ENCODE peak calls at places on chromosome 5, in five cellular contexts. One of them, this sample, is unnamed.

GRCh38 chr5:2133080-2133479 is 250.4 kb upstream of the IRX4 start:
- DNase-seq in psoas muscle: no peak
- DNase-seq in transverse colon: no peak
- DNase-seq in PC-9: no peak
- DNase-seq in mesothelial cell of epicardium: no peak
- DNase-seq in this sample: no peak

GRCh38 chr5:1512541-1513291 is 11.0 kb downstream of the LPCAT1 start:
- DNase-seq in transverse colon: peak; percentile 16
- DNase-seq in psoas muscle: peak; percentile 13
- DNase-seq in PC-9: no peak
- DNase-seq in mesothelial cell of epicardium: peak; percentile 37
- DNase-seq in this sample: no peak

GRCh38 chr5:105573575-105573974 is 2011.0 kb upstream of the NUDT12 start:
- DNase-seq in psoas muscle: no peak
- DNase-seq in transverse colon: no peak
- DNase-seq in mesothelial cell of epicardium: no peak
- DNase-seq in PC-9: no peak
- DNase-seq in this sample: no peak

GRCh38 chr5:100550531-100551036 is 15.4 kb downstream of the FAM174A start:
- DNase-seq in transverse colon: no peak
- DNase-seq in mesothelial cell of epicardium: no peak
- DNase-seq in PC-9: no peak
- DNase-seq in psoas muscle: peak; percentile 18
- DNase-seq in this sample: no peak

GRCh38 chr5:68176802-68177479 is 38.6 kb upstream of the PIK3R1 start:
- DNase-seq in PC-9: no peak
- DNase-seq in mesothelial cell of epicardium: no peak
- DNase-seq in transverse colon: no peak
- DNase-seq in psoas muscle: no peak
- DNase-seq in this sample: no peak

GRCh38 chr5:81748556-81748955 is 2.3 kb downstream of the SSBP2 start:
- DNase-seq in mesothelial cell of epicardium: no peak
- DNase-seq in transverse colon: no peak
- DNase-seq in PC-9: no peak
- DNase-seq in psoas muscle: no peak
- DNase-seq in this sample: no peak

GRCh38 chr5:109656829-109657228 is 32.9 kb upstream of the MAN2A1 start:
- DNase-seq in psoas muscle: peak; percentile 35
- DNase-seq in transverse colon: peak; percentile 32
- DNase-seq in mesothelial cell of epicardium: no peak
- DNase-seq in PC-9: no peak
- DNase-seq in this sample: peak; percentile 95

GRCh38 chr5:142906863-142907671 is 136.9 kb downstream of the ARHGAP26 start:
- DNase-seq in PC-9: no peak
- DNase-seq in transverse colon: no peak
- DNase-seq in mesothelial cell of epicardium: no peak
- DNase-seq in psoas muscle: peak; percentile 21
- DNase-seq in this sample: peak; percentile 58

GRCh38 chr5:41418220-41419031 is 92.0 kb downstream of the PLCXD3 start:
- DNase-seq in mesothelial cell of epicardium: no peak
- DNase-seq in transverse colon: no peak
- DNase-seq in psoas muscle: no peak
- DNase-seq in PC-9: no peak
- DNase-seq in this sample: peak; percentile 54

GRCh38 chr5:73706963-73707362 is 81.0 kb downstream of the ARHGEF28 start:
- DNase-seq in psoas muscle: no peak
- DNase-seq in transverse colon: no peak
- DNase-seq in mesothelial cell of epicardium: no peak
- DNase-seq in PC-9: no peak
- DNase-seq in this sample: peak; percentile 12

GRCh38 chr5:38845555-38846378 is at the start of gene OSMR:
- DNase-seq in psoas muscle: peak; percentile 93
- DNase-seq in PC-9: peak; percentile 92
- DNase-seq in mesothelial cell of epicardium: peak; percentile 70
- DNase-seq in transverse colon: peak; percentile 77
- DNase-seq in this sample: peak; percentile 98

GRCh38 chr5:32805966-32806626 is 95.0 kb downstream of the NPR3 start:
- DNase-seq in psoas muscle: no peak
- DNase-seq in mesothelial cell of epicardium: no peak
- DNase-seq in transverse colon: no peak
- DNase-seq in PC-9: no peak
- DNase-seq in this sample: peak; percentile 70

GRCh38 chr5:8906303-8906967 is 639.4 kb downstream of the SEMA5A start:
- DNase-seq in PC-9: no peak
- DNase-seq in mesothelial cell of epicardium: no peak
- DNase-seq in transverse colon: no peak
- DNase-seq in psoas muscle: no peak
- DNase-seq in this sample: peak; percentile 90

GRCh38 chr5:81854485-81854884 is 103.6 kb upstream of the SSBP2 start:
- DNase-seq in psoas muscle: no peak
- DNase-seq in mesothelial cell of epicardium: no peak
- DNase-seq in transverse colon: no peak
- DNase-seq in PC-9: no peak
- DNase-seq in this sample: no peak

GRCh38 chr5:68435611-68436010 is 220.1 kb downstream of the PIK3R1 start:
- DNase-seq in PC-9: no peak
- DNase-seq in transverse colon: peak; percentile 21
- DNase-seq in psoas muscle: no peak
- DNase-seq in mesothelial cell of epicardium: no peak
- DNase-seq in this sample: no peak

GRCh38 chr5:95620870-95621838 is 1.3 kb downstream of the GPR150 start:
- DNase-seq in psoas muscle: peak; percentile 32
- DNase-seq in PC-9: no peak
- DNase-seq in mesothelial cell of epicardium: peak; percentile 53
- DNase-seq in transverse colon: peak; percentile 32
- DNase-seq in this sample: no peak

GRCh38 chr5:34474573-34475021 is 181.5 kb upstream of the RAI14 start:
- DNase-seq in PC-9: peak; percentile 59
- DNase-seq in psoas muscle: no peak
- DNase-seq in mesothelial cell of epicardium: no peak
- DNase-seq in transverse colon: no peak
- DNase-seq in this sample: peak; percentile 37

GRCh38 chr5:140107312-140108092 is 6.4 kb upstream of the PURA start:
- DNase-seq in transverse colon: peak; percentile 95
- DNase-seq in PC-9: peak; percentile 81
- DNase-seq in psoas muscle: peak; percentile 95
- DNase-seq in mesothelial cell of epicardium: peak; percentile 90
- DNase-seq in this sample: peak; percentile 84

GRCh38 chr5:172678902-172679301 is 37.8 kb downstream of the NEURL1B start:
- DNase-seq in PC-9: no peak
- DNase-seq in mesothelial cell of epicardium: peak; percentile 66
- DNase-seq in transverse colon: peak; percentile 67
- DNase-seq in psoas muscle: peak; percentile 55
- DNase-seq in this sample: no peak

GRCh38 chr5:157267766-157268480 is 2.0 kb downstream of the CYFIP2 start:
- DNase-seq in mesothelial cell of epicardium: no peak
- DNase-seq in transverse colon: no peak
- DNase-seq in PC-9: no peak
- DNase-seq in psoas muscle: no peak
- DNase-seq in this sample: no peak

GRCh38 chr5:98783051-98783649 is 9.7 kb downstream of the RGMB start:
- DNase-seq in mesothelial cell of epicardium: no peak
- DNase-seq in transverse colon: no peak
- DNase-seq in psoas muscle: no peak
- DNase-seq in PC-9: no peak
- DNase-seq in this sample: no peak

GRCh38 chr5:179307931-179308471 is 37.3 kb downstream of the ADAMTS2 start:
- DNase-seq in mesothelial cell of epicardium: no peak
- DNase-seq in psoas muscle: peak; percentile 13
- DNase-seq in PC-9: no peak
- DNase-seq in transverse colon: no peak
- DNase-seq in this sample: no peak

GRCh38 chr5:61123145-61123544 is 39.1 kb downstream of the SMIM15 start:
- DNase-seq in PC-9: no peak
- DNase-seq in psoas muscle: no peak
- DNase-seq in transverse colon: peak; percentile 27
- DNase-seq in mesothelial cell of epicardium: no peak
- DNase-seq in this sample: no peak

GRCh38 chr5:10192309-10192708 is 57.4 kb downstream of the ATPSCKMT start:
- DNase-seq in PC-9: no peak
- DNase-seq in transverse colon: no peak
- DNase-seq in psoas muscle: no peak
- DNase-seq in mesothelial cell of epicardium: no peak
- DNase-seq in this sample: peak; percentile 66

GRCh38 chr5:159385994-159386711 is 55.9 kb upstream of the IL12B start:
- DNase-seq in psoas muscle: no peak
- DNase-seq in transverse colon: no peak
- DNase-seq in mesothelial cell of epicardium: no peak
- DNase-seq in PC-9: no peak
- DNase-seq in this sample: no peak

GRCh38 chr5:141966963-141967333 is 2.0 kb upstream of the RNF14 start:
- DNase-seq in PC-9: no peak
- DNase-seq in psoas muscle: no peak
- DNase-seq in mesothelial cell of epicardium: no peak
- DNase-seq in transverse colon: no peak
- DNase-seq in this sample: no peak

GRCh38 chr5:68033029-68033428 is 182.5 kb upstream of the PIK3R1 start:
- DNase-seq in PC-9: no peak
- DNase-seq in transverse colon: no peak
- DNase-seq in mesothelial cell of epicardium: no peak
- DNase-seq in psoas muscle: no peak
- DNase-seq in this sample: no peak

GRCh38 chr5:151141535-151141934 is 16.0 kb downstream of the ANXA6 start:
- DNase-seq in mesothelial cell of epicardium: no peak
- DNase-seq in psoas muscle: peak; percentile 52
- DNase-seq in transverse colon: peak; percentile 59
- DNase-seq in PC-9: no peak
- DNase-seq in this sample: no peak

GRCh38 chr5:157744055-157745011 is 821 bp downstream of the LSM11 start:
- DNase-seq in transverse colon: peak; percentile 23
- DNase-seq in mesothelial cell of epicardium: peak; percentile 43
- DNase-seq in psoas muscle: no peak
- DNase-seq in PC-9: no peak
- DNase-seq in this sample: no peak

GRCh38 chr5:56631719-56632118 is 183.6 kb upstream of the MAP3K1 start:
- DNase-seq in PC-9: peak; percentile 76
- DNase-seq in transverse colon: no peak
- DNase-seq in mesothelial cell of epicardium: no peak
- DNase-seq in psoas muscle: no peak
- DNase-seq in this sample: no peak

GRCh38 chr5:154850255-154851062 is at the start of gene FAXDC2:
- DNase-seq in PC-9: no peak
- DNase-seq in transverse colon: peak; percentile 48
- DNase-seq in mesothelial cell of epicardium: peak; percentile 73
- DNase-seq in psoas muscle: peak; percentile 72
- DNase-seq in this sample: peak; percentile 82

GRCh38 chr5:154849791-154850201 is 607 bp downstream of the FAXDC2 start:
- DNase-seq in PC-9: no peak
- DNase-seq in psoas muscle: no peak
- DNase-seq in mesothelial cell of epicardium: no peak
- DNase-seq in transverse colon: no peak
- DNase-seq in this sample: peak; percentile 27

GRCh38 chr5:154851351-154851750 is 948 bp upstream of the FAXDC2 start:
- DNase-seq in PC-9: no peak
- DNase-seq in mesothelial cell of epicardium: no peak
- DNase-seq in transverse colon: no peak
- DNase-seq in psoas muscle: no peak
- DNase-seq in this sample: no peak

GRCh38 chr5:154844800-154845199 is 5.6 kb downstream of the FAXDC2 start:
- DNase-seq in psoas muscle: no peak
- DNase-seq in mesothelial cell of epicardium: no peak
- DNase-seq in transverse colon: no peak
- DNase-seq in PC-9: peak; percentile 36
- DNase-seq in this sample: no peak

DNA sequence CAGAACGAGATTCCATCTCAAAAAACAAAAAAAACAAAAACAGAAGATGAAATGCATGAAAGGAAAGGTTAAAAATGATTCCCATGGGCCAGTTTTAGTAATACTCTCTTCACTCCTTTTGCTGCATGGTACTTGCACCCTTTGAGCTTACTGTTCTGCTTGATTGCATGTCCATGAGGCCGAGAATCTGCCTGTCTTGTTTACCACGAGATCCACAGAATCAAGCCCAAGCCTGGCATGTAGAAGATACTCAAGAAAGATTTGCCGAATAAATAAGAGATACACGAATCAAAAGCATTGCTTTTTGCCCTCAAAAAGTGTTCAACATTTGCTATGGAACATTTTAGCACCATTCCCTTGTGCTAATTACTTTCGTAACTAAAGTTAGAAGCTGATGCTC is 1.1 kb downstream of the FAXDC2 start:
- DNase-seq in mesothelial cell of epicardium: no peak
- DNase-seq in transverse colon: no peak
- DNase-seq in psoas muscle: no peak
- DNase-seq in PC-9: no peak
- DNase-seq in this sample: no peak
- TF ChIP-seq CTCF in mesothelial cell of epicardium: no peak
- TF ChIP-seq CTCF in transverse colon: no peak
- TF ChIP-seq CTCF in psoas muscle: no peak
- TF ChIP-seq CTCF in PC-9: no peak
- TF ChIP-seq CTCF in this sample: no peak

DNA sequence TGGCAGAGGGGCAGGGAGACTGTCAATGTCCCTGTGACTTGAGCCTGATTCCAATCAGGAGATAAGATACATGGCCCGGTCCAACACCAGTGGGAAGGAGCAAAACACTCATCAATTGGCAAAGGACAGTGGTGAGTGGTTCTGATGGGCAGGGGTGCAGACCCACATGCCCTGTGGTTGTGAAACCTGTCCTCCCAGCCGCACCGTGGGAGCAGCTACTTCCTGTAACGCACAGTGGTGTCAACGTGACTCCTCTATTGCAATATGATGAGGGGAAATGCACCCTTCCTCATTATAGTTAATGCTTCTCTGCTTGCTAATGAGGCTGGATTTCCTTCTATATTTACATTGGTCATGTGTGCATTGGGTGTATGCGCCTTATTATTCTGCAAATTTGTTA is 223.0 kb downstream of the IRX1 start:
- DNase-seq in PC-9: no peak
- DNase-seq in psoas muscle: no peak
- DNase-seq in mesothelial cell of epicardium: no peak
- DNase-seq in transverse colon: no peak
- DNase-seq in this sample: no peak
- TF ChIP-seq CTCF in PC-9: no peak
- TF ChIP-seq CTCF in psoas muscle: no peak
- TF ChIP-seq CTCF in mesothelial cell of epicardium: no peak
- TF ChIP-seq CTCF in transverse colon: no peak
- TF ChIP-seq CTCF in this sample: no peak

DNA sequence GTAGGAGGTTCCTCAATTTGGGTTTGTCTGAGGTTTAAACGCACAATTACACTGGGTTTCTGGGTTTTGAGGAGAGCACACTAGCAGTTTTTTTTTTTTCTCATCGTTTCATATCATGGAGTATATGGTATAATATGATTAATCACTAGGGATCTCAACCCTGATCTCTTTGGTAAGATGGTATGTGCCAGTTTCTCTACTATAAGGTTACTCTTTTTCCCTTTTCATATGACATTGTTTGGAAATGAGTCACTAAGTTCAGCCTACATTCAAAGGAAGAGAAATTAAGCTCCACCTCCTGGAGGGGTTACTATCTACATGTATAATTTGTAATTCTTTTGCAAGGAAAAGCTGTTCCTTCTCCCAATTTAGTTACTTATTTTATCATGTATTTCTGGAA is 35.2 kb downstream of the MTRR start:
- DNase-seq in psoas muscle: no peak
- DNase-seq in mesothelial cell of epicardium: no peak
- DNase-seq in transverse colon: no peak
- DNase-seq in PC-9: peak; percentile 75
- DNase-seq in this sample: peak; percentile 74
- TF ChIP-seq CTCF in psoas muscle: no peak
- TF ChIP-seq CTCF in mesothelial cell of epicardium: no peak
- TF ChIP-seq CTCF in transverse colon: no peak
- TF ChIP-seq CTCF in PC-9: no peak
- TF ChIP-seq CTCF in this sample: no peak

GRCh38 chr5:114358329-114358728 is 3.5 kb upstream of the KCNN2 start:
- DNase-seq in mesothelial cell of epicardium: no peak
- DNase-seq in psoas muscle: no peak
- DNase-seq in PC-9: no peak
- DNase-seq in transverse colon: no peak
- DNase-seq in this sample: no peak
- TF ChIP-seq CTCF in mesothelial cell of epicardium: peak; percentile 18
- TF ChIP-seq CTCF in psoas muscle: no peak
- TF ChIP-seq CTCF in PC-9: peak; percentile 16
- TF ChIP-seq CTCF in transverse colon: no peak
- TF ChIP-seq CTCF in this sample: no peak